ENCODE peak calls at places on chromosome 20, in five cellular contexts. O is HepG2, K is HL-60, I is HCT116, U is A549. B is an unnamed sample.

GRCh38 chr20:38607351-38607750 is 5.7 kb downstream of the ARHGAP40 start:
- DNase-seq in O (no peak), K (no peak), I (no peak), U (no peak), B (peak; percentile 27)

GRCh38 chr20:9617062-9617461 is 102.7 kb downstream of the LAMP5 start:
- DNase-seq in O (peak; percentile 67), K (peak; percentile 28), I (peak; percentile 32), U (peak; percentile 65), B (peak; percentile 90)

GRCh38 chr20:64041040-64041780 is 5.2 kb downstream of the C20orf204 start:
- DNase-seq in O (peak; percentile 67), K (no peak), I (no peak), U (no peak), B (peak; percentile 30)

GRCh38 chr20:58875541-58876134 is 23.1 kb downstream of the GNAS start:
- DNase-seq in O (no peak), K (no peak), I (no peak), U (no peak), B (no peak)

GRCh38 chr20:59434950-59435349 is 134.5 kb downstream of the EDN3 start:
- DNase-seq in O (no peak), K (no peak), I (no peak), U (no peak), B (no peak)

GRCh38 chr20:63657260-63657936 is 714 bp upstream of the RTEL1 start:
- DNase-seq in O (no peak), K (no peak), I (no peak), U (no peak), B (peak; percentile 56)

GRCh38 chr20:10133532-10133931 is 85.1 kb upstream of the SNAP25 start:
- DNase-seq in O (no peak), K (no peak), I (no peak), U (no peak), B (no peak)

GRCh38 chr20:62918830-62919229 is 7.5 kb downstream of the DIDO1 start:
- DNase-seq in O (no peak), K (no peak), I (no peak), U (no peak), B (no peak)

GRCh38 chr20:46705378-46705729 is 4.1 kb upstream of the SLC2A10 start:
- DNase-seq in O (no peak), K (no peak), I (no peak), U (no peak), B (no peak)

GRCh38 chr20:46217583-46217982 is 90.7 kb downstream of the CDH22 start:
- DNase-seq in O (no peak), K (no peak), I (no peak), U (no peak), B (no peak)

GRCh38 chr20:2748551-2749342 is 51.7 kb downstream of the CPXM1 start:
- DNase-seq in O (no peak), K (no peak), I (no peak), U (no peak), B (peak; percentile 84)

GRCh38 chr20:47620808-47621805 is 119.4 kb downstream of the NCOA3 start:
- DNase-seq in O (peak; percentile 66), K (peak; percentile 30), I (peak; percentile 51), U (no peak), B (peak; percentile 75)

GRCh38 chr20:46951840-46952497 is 57.3 kb downstream of the EYA2 start:
- DNase-seq in O (no peak), K (no peak), I (no peak), U (no peak), B (peak; percentile 46)

DNA sequence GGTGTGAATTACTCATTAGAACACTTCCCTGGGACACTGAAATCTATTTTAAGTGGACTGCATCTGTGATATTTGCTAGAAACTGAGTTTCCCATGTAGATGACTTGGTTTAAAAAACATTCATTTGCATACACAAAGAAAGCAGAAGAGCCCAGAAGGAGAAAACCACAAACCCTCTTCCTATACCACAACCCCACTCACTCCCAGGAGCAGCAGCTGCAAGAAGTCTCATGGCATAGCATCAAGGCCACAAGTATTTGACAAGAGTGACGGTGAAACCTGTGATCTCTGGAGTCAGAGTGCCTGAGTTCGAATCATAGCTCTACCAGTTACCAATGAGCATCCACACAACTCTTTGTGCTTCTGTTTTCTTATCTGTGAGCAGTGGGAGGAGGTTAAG is 44.7 kb upstream of the SIRPG start:
- DNase-seq in O (no peak), K (peak; percentile 22), I (no peak), U (no peak), B (no peak)
- TF ChIP-seq REST in O (no peak), K (no peak), I (no peak), U (no peak), B (no peak)

GRCh38 chr20:61753987-61754956 is 311.4 kb downstream of the TAF4 start:
- DNase-seq in O (no peak), K (no peak), I (no peak), U (no peak), B (no peak)

GRCh38 chr20:61756966-61757677 is 308.6 kb downstream of the TAF4 start:
- DNase-seq in O (no peak), K (no peak), I (no peak), U (no peak), B (no peak)

GRCh38 chr20:61756446-61756845 is 309.2 kb downstream of the TAF4 start:
- DNase-seq in O (no peak), K (no peak), I (no peak), U (no peak), B (no peak)

GRCh38 chr20:61754976-61755778 is 310.5 kb downstream of the TAF4 start:
- DNase-seq in O (no peak), K (no peak), I (no peak), U (no peak), B (no peak)

DNA sequence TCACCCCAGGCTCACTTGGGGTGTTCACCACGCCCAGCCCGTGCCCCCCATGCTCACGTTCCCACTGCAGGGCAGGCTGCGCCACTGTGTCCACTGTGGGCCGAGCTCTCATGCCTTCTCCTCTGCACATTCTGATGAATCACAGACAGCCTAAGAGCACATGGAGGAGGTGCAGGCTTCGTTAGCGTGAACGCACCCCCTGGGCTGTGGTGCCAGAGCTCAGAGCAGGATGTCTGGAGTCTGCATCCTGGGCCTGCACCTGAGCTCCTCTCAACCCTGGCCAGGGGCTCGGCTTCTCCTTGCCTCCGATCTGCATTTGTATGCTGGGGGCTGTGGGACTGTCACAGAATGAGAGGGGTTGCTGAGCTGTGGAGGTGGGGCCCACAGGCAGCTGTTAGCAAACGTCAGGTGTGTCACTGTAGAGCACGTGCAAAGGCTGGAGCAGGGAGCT is 309.7 kb downstream of the TAF4 start:
- DNase-seq in O (no peak), K (no peak), I (no peak), U (no peak), B (no peak)
- TF ChIP-seq REST in O (no peak), K (no peak), I (no peak), U (no peak), B (no peak)

DNA sequence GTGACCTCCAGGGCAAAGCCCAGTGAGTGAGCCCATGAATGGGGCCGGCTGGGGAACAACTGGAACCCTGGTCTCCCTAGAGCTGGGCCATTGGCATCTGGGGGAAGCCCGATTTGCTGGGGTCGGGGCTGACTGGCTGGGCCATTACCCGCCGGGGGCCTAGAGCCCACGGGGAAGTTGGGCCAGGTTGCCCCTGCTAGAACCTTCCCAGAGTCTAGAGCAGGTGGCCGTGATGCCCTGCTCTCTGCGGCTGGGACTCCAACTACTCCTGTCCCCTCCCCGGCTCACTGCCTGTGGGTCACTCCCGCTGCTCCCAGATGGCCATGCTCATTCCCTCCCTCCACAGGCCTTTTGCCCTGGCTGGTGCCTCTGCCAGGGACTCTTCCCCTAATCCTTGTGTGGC is 24.2 kb upstream of the NOL4L start:
- DNase-seq in O (no peak), K (no peak), I (no peak), U (no peak), B (no peak)
- TF ChIP-seq REST in O (no peak), K (no peak), I (no peak), U (no peak), B (no peak)

DNA sequence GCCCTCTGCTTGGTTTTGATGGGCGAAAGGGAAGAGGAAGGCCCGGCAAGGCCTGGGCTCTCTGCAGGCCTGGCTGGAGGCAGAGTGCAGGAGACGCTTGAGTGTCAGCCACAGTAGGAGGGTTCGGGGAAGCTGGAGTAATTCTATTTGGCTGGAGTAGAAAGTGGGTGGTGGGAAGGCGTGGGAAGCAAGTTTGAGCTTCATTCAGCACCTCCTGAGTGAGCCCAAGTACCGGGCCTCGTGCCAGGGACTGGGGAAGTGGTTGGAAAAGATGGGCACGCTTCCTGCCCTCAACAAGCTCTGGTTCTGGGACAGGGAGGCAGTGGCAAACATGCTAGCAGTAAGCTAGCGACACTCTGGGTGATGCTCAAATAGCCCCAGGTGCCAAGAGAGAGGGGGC is 72.5 kb downstream of the DLGAP4 start:
- DNase-seq in O (no peak), K (no peak), I (no peak), U (no peak), B (no peak)
- TF ChIP-seq REST in O (no peak), K (no peak), I (no peak), U (no peak), B (no peak)

GRCh38 chr20:49704932-49705336 is 8.7 kb downstream of the B4GALT5 start:
- DNase-seq in O (no peak), K (peak; percentile 33), I (no peak), U (no peak), B (no peak)
- TF ChIP-seq REST in O (no peak), K (no peak), I (no peak), U (no peak), B (no peak)

DNA sequence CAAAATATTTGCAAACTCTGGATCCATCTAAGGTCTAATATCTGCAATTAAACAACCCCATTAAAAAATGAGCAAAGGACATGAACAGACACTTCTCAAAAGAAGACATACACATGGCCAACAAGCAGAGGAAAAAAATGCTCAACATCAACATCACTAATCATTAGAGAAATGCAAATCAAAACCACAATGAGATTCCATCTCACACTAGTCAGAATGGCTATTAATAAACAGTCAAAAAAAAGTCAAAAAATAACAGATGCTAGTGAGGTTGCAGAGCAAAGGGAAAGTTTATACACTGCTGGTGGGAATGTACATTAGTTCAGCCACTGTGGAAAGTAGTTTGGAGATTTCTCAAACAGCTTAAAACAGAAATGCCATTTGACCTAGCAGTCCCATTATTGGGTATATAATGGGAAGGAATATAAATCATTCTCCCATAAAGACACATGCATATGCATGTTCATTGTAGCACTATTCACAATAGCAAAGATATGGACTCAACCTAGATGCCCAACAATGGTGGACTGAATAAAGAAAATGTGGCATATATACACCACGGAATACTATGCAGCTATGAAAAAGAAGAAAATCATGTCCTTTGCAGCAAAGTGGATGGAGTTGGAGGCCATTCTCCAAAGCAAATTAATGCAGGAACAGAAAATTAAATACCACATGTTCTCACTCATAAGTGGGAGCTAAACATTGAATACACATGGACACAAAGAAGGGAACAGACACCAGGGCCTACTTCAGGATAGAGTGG is 9.1 kb downstream of the ZNFX1 start:
- DNase-seq in O (no peak), K (no peak), I (no peak), U (no peak), B (no peak)
- TF ChIP-seq REST in O (no peak), K (no peak), I (no peak), U (no peak), B (no peak)

GRCh38 chr20:3889489-3890409 is 562 bp downstream of the PANK2 start:
- DNase-seq in O (peak; percentile 33), K (no peak), I (no peak), U (peak; percentile 49), B (peak; percentile 39)
- TF ChIP-seq REST in O (no peak), K (no peak), I (no peak), U (no peak), B (no peak)

GRCh38 chr20:34452281-34452982 is 63.8 kb upstream of the DYNLRB1 start:
- DNase-seq in O (no peak), K (no peak), I (no peak), U (no peak), B (no peak)
- TF ChIP-seq REST in O (no peak), K (no peak), I (no peak), U (no peak), B (no peak)

GRCh38 chr20:20551409-20551808 is 161.0 kb downstream of the RALGAPA2 start:
- DNase-seq in O (no peak), K (no peak), I (no peak), U (no peak), B (no peak)
- TF ChIP-seq REST in O (no peak), K (no peak), I (no peak), U (no peak), B (no peak)

B was measured in GM23338.